ENCODE peak calls at places on chromosomes 16 and 17, in ten cellular contexts. Z is AG04449, X is mucosa of descending colon, H is astrocyte of the spinal cord, E is PC-3, U is astrocyte, R is left ventricle myocardium inferior, A is IMR-90, S is left lung, G is Peyer's patch. D is an unnamed sample.

GRCh38 chr17:11705111-11705510 is 106.8 kb downstream of the DNAH9 start:
- DNase-seq in Z (no peak), X (no peak), H (no peak), E (no peak), U (no peak), R (no peak), A (no peak), S (no peak), G (no peak), D (no peak)

GRCh38 chr17:65485388-65486299 is 75.8 kb downstream of the AXIN2 start:
- DNase-seq in Z (no peak), X (no peak), H (peak; percentile 22), E (no peak), U (peak; percentile 67), R (peak; percentile 43), A (no peak), S (peak; percentile 83), G (no peak), D (no peak)

GRCh38 chr16:74700206-74701040 is at the start of gene MLKL:
- DNase-seq in Z (no peak), X (peak; percentile 82), H (no peak), E (peak; percentile 62), U (peak; percentile 38), R (peak; percentile 55), A (peak; percentile 26), S (peak; percentile 77), G (peak; percentile 75), D (peak; percentile 80)

GRCh38 chr16:168424-168823 is 2.6 kb downstream of the HBM start:
- DNase-seq in Z (no peak), X (no peak), H (no peak), E (no peak), U (no peak), R (no peak), A (no peak), S (no peak), G (no peak), D (no peak)

GRCh38 chr16:27838536-27839175 is 224.9 kb downstream of the GSG1L start:
- DNase-seq in Z (no peak), X (no peak), H (no peak), E (no peak), U (no peak), R (no peak), A (no peak), S (no peak), G (peak; percentile 20), D (no peak)

GRCh38 chr16:65070831-65071230 is 51.0 kb downstream of the CDH11 start:
- DNase-seq in Z (peak; percentile 89), X (no peak), H (peak; percentile 97), E (peak; percentile 90), U (peak; percentile 98), R (peak; percentile 58), A (peak; percentile 99), S (peak; percentile 59), G (no peak), D (no peak)

GRCh38 chr17:73901661-73902415 is 257.6 kb upstream of the SDK2 start:
- DNase-seq in Z (no peak), X (peak; percentile 78), H (no peak), E (no peak), U (no peak), R (peak; percentile 57), A (no peak), S (peak; percentile 60), G (peak; percentile 74), D (peak; percentile 41)

GRCh38 chr16:30417447-30418349 is 10.3 kb downstream of the ZNF771 start:
- DNase-seq in Z (peak; percentile 33), X (peak; percentile 95), H (peak; percentile 92), E (peak; percentile 94), U (peak; percentile 88), R (peak; percentile 85), A (peak; percentile 88), S (peak; percentile 91), G (peak; percentile 93), D (peak; percentile 89)

GRCh38 chr17:44381810-44382209 is 7.6 kb downstream of the ITGA2B start:
- DNase-seq in Z (no peak), X (peak; percentile 1), H (no peak), E (no peak), U (no peak), R (no peak), A (no peak), S (no peak), G (no peak), D (no peak)

GRCh38 chr17:30483159-30483558 is 6.0 kb downstream of the GOSR1 start:
- DNase-seq in Z (no peak), X (no peak), H (no peak), E (no peak), U (no peak), R (no peak), A (no peak), S (no peak), G (no peak), D (no peak)

GRCh38 chr16:52558448-52558847 is 11.5 kb upstream of the TOX3 start:
- DNase-seq in Z (no peak), X (no peak), H (no peak), E (no peak), U (no peak), R (no peak), A (no peak), S (no peak), G (no peak), D (no peak)

GRCh38 chr17:15453246-15453645 is 14.2 kb downstream of the CDRT4 start:
- DNase-seq in Z (no peak), X (no peak), H (no peak), E (no peak), U (peak; percentile 67), R (no peak), A (peak; percentile 29), S (no peak), G (no peak), D (no peak)
- TF ChIP-seq CTCF in Z (no peak), X (no peak), H (no peak), E (no peak), U (no peak), R (no peak), A (no peak), S (no peak), G (no peak), D (no peak)

GRCh38 chr17:9121186-9121820 is 100.0 kb downstream of the NTN1 start:
- DNase-seq in Z (no peak), X (no peak), H (no peak), E (no peak), U (no peak), R (no peak), A (no peak), S (no peak), G (no peak), D (no peak)

GRCh38 chr17:9116861-9117568 is 95.7 kb downstream of the NTN1 start:
- DNase-seq in Z (no peak), X (no peak), H (no peak), E (no peak), U (no peak), R (no peak), A (no peak), S (no peak), G (no peak), D (no peak)

GRCh38 chr17:9124554-9124935 is 103.2 kb downstream of the NTN1 start:
- DNase-seq in Z (no peak), X (no peak), H (no peak), E (no peak), U (no peak), R (no peak), A (no peak), S (no peak), G (no peak), D (no peak)

GRCh38 chr17:9123594-9124553 is 102.6 kb downstream of the NTN1 start:
- DNase-seq in Z (no peak), X (no peak), H (no peak), E (no peak), U (no peak), R (no peak), A (no peak), S (no peak), G (no peak), D (no peak)

GRCh38 chr17:9120471-9120870 is 99.2 kb downstream of the NTN1 start:
- DNase-seq in Z (no peak), X (no peak), H (no peak), E (no peak), U (no peak), R (no peak), A (no peak), S (no peak), G (no peak), D (peak; percentile 57)
- TF ChIP-seq CTCF in Z (no peak), X (no peak), H (no peak), E (peak; percentile 54), U (peak; percentile 7), R (peak; percentile 30), A (no peak), S (no peak), G (no peak), D (peak; percentile 52)

GRCh38 chr16:89183463-89183862 is 11.9 kb downstream of the CDH15 start:
- DNase-seq in Z (no peak), X (peak; percentile 40), H (no peak), E (no peak), U (no peak), R (no peak), A (no peak), S (no peak), G (no peak), D (no peak)
- TF ChIP-seq CTCF in Z (no peak), X (no peak), H (no peak), E (peak; percentile 20), U (no peak), R (no peak), A (no peak), S (no peak), G (no peak), D (no peak)

GRCh38 chr17:75722076-75722475 is 817 bp downstream of the ITGB4 start:
- DNase-seq in Z (no peak), X (peak; percentile 81), H (no peak), E (peak; percentile 50), U (no peak), R (no peak), A (no peak), S (no peak), G (peak; percentile 75), D (no peak)
- TF ChIP-seq CTCF in Z (no peak), X (no peak), H (no peak), E (peak; percentile 26), U (no peak), R (no peak), A (no peak), S (no peak), G (no peak), D (no peak)